ENCODE peak calls at places on chromosome 5, in seven cellular contexts. I is activated naive CD4-positive, alpha-beta T cell; L is progenitor cell of endocrine pancreas; W is ELR; P is adipocyte; T is Right ventricle myocardium superior; O is dermis microvascular lymphatic vessel endothelial cell. U is an unnamed sample.

GRCh38 chr5:9121597-9121996 is 424.3 kb downstream of the SEMA5A start:
- DNase-seq in I (no peak), L (no peak), W (no peak), P (no peak), T (no peak), O (no peak), U (no peak)

GRCh38 chr5:31854625-31855526 is 215.9 kb downstream of the PDZD2 start:
- DNase-seq in I (no peak), L (peak; percentile 43), W (peak; percentile 46), P (peak; percentile 50), T (peak; percentile 59), O (no peak), U (no peak)

GRCh38 chr5:113578091-113578490 is 64.6 kb downstream of the YTHDC2 start:
- DNase-seq in I (no peak), L (no peak), W (no peak), P (no peak), T (no peak), O (no peak), U (no peak)

GRCh38 chr5:14145356-14146334 is 2.5 kb downstream of the TRIO start:
- DNase-seq in I (no peak), L (no peak), W (no peak), P (peak; percentile 42), T (no peak), O (no peak), U (peak; percentile 25)

GRCh38 chr5:159416438-159416837 is 86.2 kb upstream of the IL12B start:
- DNase-seq in I (no peak), L (no peak), W (no peak), P (no peak), T (no peak), O (no peak), U (no peak)

GRCh38 chr5:151676719-151677118 is 10.0 kb downstream of the SPARC start:
- DNase-seq in I (no peak), L (no peak), W (no peak), P (no peak), T (no peak), O (no peak), U (no peak)

GRCh38 chr5:63249960-63250359 is 671.3 kb downstream of the LRRC70 start:
- DNase-seq in I (no peak), L (no peak), W (no peak), P (no peak), T (no peak), O (no peak), U (peak; percentile 29)

GRCh38 chr5:24535646-24536045 is 109.1 kb downstream of the CDH10 start:
- DNase-seq in I (no peak), L (no peak), W (no peak), P (no peak), T (no peak), O (no peak), U (no peak)

GRCh38 chr5:82421119-82421518 is 143.0 kb upstream of the RPS23 start:
- DNase-seq in I (no peak), L (no peak), W (peak; percentile 93), P (peak; percentile 60), T (no peak), O (no peak), U (peak; percentile 92)

GRCh38 chr5:179120951-179121666 is 60.9 kb downstream of the ZNF354C start:
- DNase-seq in I (no peak), L (no peak), W (no peak), P (no peak), T (no peak), O (no peak), U (no peak)

GRCh38 chr5:157442989-157443619 is 16.9 kb upstream of the NIPAL4 start:
- DNase-seq in I (no peak), L (no peak), W (no peak), P (no peak), T (no peak), O (no peak), U (peak; percentile 54)

GRCh38 chr5:146249801-146250200 is 46.4 kb downstream of the RBM27 start:
- DNase-seq in I (no peak), L (no peak), W (no peak), P (no peak), T (no peak), O (no peak), U (no peak)

GRCh38 chr5:113451797-113452196 is 17.0 kb upstream of the TSSK1B start:
- DNase-seq in I (no peak), L (no peak), W (no peak), P (no peak), T (no peak), O (no peak), U (peak; percentile 17)

GRCh38 chr5:136776022-136776927 is 410.9 kb upstream of the TRPC7 start:
- DNase-seq in I (no peak), L (no peak), W (peak; percentile 42), P (peak; percentile 64), T (no peak), O (no peak), U (no peak)

GRCh38 chr5:146753618-146754123 is 124.9 kb downstream of the PPP2R2B start:
- DNase-seq in I (no peak), L (no peak), W (no peak), P (no peak), T (no peak), O (no peak), U (no peak)

GRCh38 chr5:40404613-40405012 is 275.1 kb upstream of the PTGER4 start:
- DNase-seq in I (no peak), L (no peak), W (no peak), P (no peak), T (no peak), O (no peak), U (no peak)

GRCh38 chr5:156907667-156908066 is 55.4 kb downstream of the TIMD4 start:
- DNase-seq in I (no peak), L (no peak), W (no peak), P (no peak), T (no peak), O (no peak), U (no peak)

GRCh38 chr5:68661237-68661636 is 432.6 kb upstream of the SLC30A5 start:
- DNase-seq in I (no peak), L (no peak), W (peak; percentile 62), P (no peak), T (no peak), O (no peak), U (peak; percentile 58)

GRCh38 chr5:82364497-82364896 is 86.3 kb upstream of the RPS23 start:
- DNase-seq in I (no peak), L (no peak), W (peak; percentile 68), P (peak; percentile 90), T (no peak), O (no peak), U (peak; percentile 79)

GRCh38 chr5:129509363-129509762 is 49.3 kb downstream of the ADAMTS19 start:
- DNase-seq in I (no peak), L (no peak), W (no peak), P (no peak), T (no peak), O (no peak), U (no peak)

GRCh38 chr5:176560364-176560763 is 11.2 kb downstream of the CDHR2 start:
- DNase-seq in I (no peak), L (no peak), W (no peak), P (no peak), T (no peak), O (no peak), U (no peak)

GRCh38 chr5:915946-916345 is 23.3 kb downstream of the TRIP13 start:
- DNase-seq in I (no peak), L (no peak), W (no peak), P (no peak), T (no peak), O (no peak), U (no peak)

GRCh38 chr5:148904440-148904839 is 78.0 kb downstream of the ADRB2 start:
- DNase-seq in I (no peak), L (no peak), W (no peak), P (no peak), T (peak; percentile 70), O (no peak), U (no peak)

GRCh38 chr5:89452081-89452480 is 569.1 kb upstream of the MEF2C start:
- DNase-seq in I (no peak), L (no peak), W (no peak), P (no peak), T (no peak), O (no peak), U (no peak)

GRCh38 chr5:149320791-149321330 is 24.4 kb upstream of the GRPEL2 start:
- DNase-seq in I (no peak), L (peak; percentile 25), W (peak; percentile 89), P (peak; percentile 92), T (peak; percentile 93), O (peak; percentile 87), U (peak; percentile 91)

GRCh38 chr5:174571662-174572397 is 152.6 kb upstream of the MSX2 start:
- DNase-seq in I (no peak), L (no peak), W (peak; percentile 81), P (peak; percentile 88), T (peak; percentile 48), O (peak; percentile 20), U (peak; percentile 88)

GRCh38 chr5:177454397-177455035 is 7.9 kb downstream of the PRR7 start:
- DNase-seq in I (peak; percentile 86), L (peak; percentile 94), W (peak; percentile 89), P (peak; percentile 96), T (peak; percentile 94), O (peak; percentile 63), U (peak; percentile 84)

GRCh38 chr5:893137-893506 is 438 bp downstream of the TRIP13 start:
- DNase-seq in I (no peak), L (no peak), W (peak; percentile 35), P (no peak), T (no peak), O (no peak), U (no peak)

GRCh38 chr5:43073597-43074546 is 33.8 kb upstream of the ANXA2R start:
- DNase-seq in I (no peak), L (no peak), W (peak; percentile 65), P (peak; percentile 52), T (no peak), O (no peak), U (peak; percentile 58)

GRCh38 chr5:88667187-88668141 is 215.5 kb downstream of the MEF2C start:
- DNase-seq in I (no peak), L (no peak), W (no peak), P (no peak), T (no peak), O (no peak), U (no peak)

GRCh38 chr5:10460252-10460906 is 18.7 kb downstream of the ROPN1L start:
- DNase-seq in I (no peak), L (no peak), W (no peak), P (peak; percentile 53), T (peak; percentile 92), O (no peak), U (no peak)

GRCh38 chr5:148125641-148126040 is 42.7 kb upstream of the SPINK14 start:
- DNase-seq in I (no peak), L (no peak), W (peak; percentile 26), P (peak; percentile 15), T (no peak), O (no peak), U (peak; percentile 28)

GRCh38 chr5:172798422-172799215 is 27.6 kb upstream of the DUSP1 start:
- DNase-seq in I (no peak), L (no peak), W (peak; percentile 95), P (peak; percentile 84), T (no peak), O (no peak), U (peak; percentile 98)

GRCh38 chr5:133610489-133611356 is 1.6 kb downstream of the FSTL4 start:
- DNase-seq in I (no peak), L (peak; percentile 70), W (peak; percentile 36), P (peak; percentile 62), T (peak; percentile 72), O (peak; percentile 27), U (peak; percentile 13)

GRCh38 chr5:69450116-69450515 is 35.2 kb downstream of the MARVELD2 start:
- DNase-seq in I (no peak), L (no peak), W (peak; percentile 96), P (peak; percentile 57), T (no peak), O (no peak), U (peak; percentile 97)

GRCh38 chr5:112534564-112534963 is 115.5 kb upstream of the EPB41L4A start:
- DNase-seq in I (no peak), L (no peak), W (no peak), P (no peak), T (no peak), O (no peak), U (no peak)

GRCh38 chr5:41681820-41682219 is 171.4 kb upstream of the PLCXD3 start:
- DNase-seq in I (no peak), L (no peak), W (no peak), P (peak; percentile 2), T (no peak), O (no peak), U (no peak)

GRCh38 chr5:132777209-132778069 is at the start of gene SEPTIN8:
- DNase-seq in I (no peak), L (peak; percentile 35), W (peak; percentile 64), P (peak; percentile 79), T (peak; percentile 73), O (no peak), U (peak; percentile 43)

U was measured in fibroblast of mammary gland.